ENCODE peak calls at places on chromosomes 16 and 17, in nine cellular contexts. F is H4; W is left ventricle myocardium inferior; H is GM06990; Q is HEK293T; B is CD8-positive, alpha-beta memory T cell; K is stimulated activated CD4-positive, alpha-beta T cell treated with anti-CD3 and anti-CD28 coated beads, Interleukin-1b, Interleukin-23, amount 100 ng/mL, for 1 hour; M is AG08396; D is NB4. N is an unnamed sample.

GRCh38 chr17:36671144-36671543 is 69.8 kb downstream of the MRM1 start:
- DNase-seq in K (no peak), D (no peak), Q (no peak), F (no peak), H (no peak), W (no peak), M (no peak), B (no peak), N (no peak)

GRCh38 chr17:62998665-62999393 is 32.8 kb downstream of the TANC2 start:
- DNase-seq in M (no peak), B (no peak), K (no peak), D (peak), Q (no peak), H (no peak), W (no peak), F (no peak), N (no peak)

GRCh38 chr17:82053556-82054263 is 2.0 kb downstream of the GPS1 start:
- DNase-seq in B (no peak), M (no peak), D (no peak), W (no peak), K (no peak), F (no peak), H (peak), Q (no peak), N (no peak)

GRCh38 chr17:50861822-50862528 is 4.2 kb downstream of the TOB1 start:
- DNase-seq in W (no peak), M (no peak), Q (no peak), K (no peak), F (no peak), H (no peak), B (no peak), D (no peak), N (no peak)

GRCh38 chr16:4850211-4850610 is 2.9 kb downstream of the UBN1 start:
- DNase-seq in H (no peak), W (no peak), K (no peak), B (no peak), M (no peak), F (no peak), D (no peak), Q (no peak), N (no peak)

GRCh38 chr16:57132470-57132869 is 40.1 kb downstream of the CPNE2 start:
- DNase-seq in K (no peak), F (no peak), B (no peak), D (peak), Q (no peak), H (no peak), W (no peak), M (no peak), N (no peak)

GRCh38 chr17:45675012-45675411 is 109.1 kb upstream of the CRHR1 start:
- DNase-seq in H (no peak), Q (no peak), D (peak), M (no peak), K (no peak), W (no peak), F (no peak), B (no peak), N (no peak)

GRCh38 chr16:29912087-29912486 is 11.8 kb downstream of the ASPHD1 start:
- DNase-seq in W (no peak), B (no peak), F (no peak), Q (peak), D (no peak), K (no peak), H (no peak), M (no peak), N (no peak)

GRCh38 chr16:67967183-67967955 is 1.1 kb downstream of the SLC12A4 start:
- DNase-seq in Q (no peak), M (no peak), K (no peak), H (peak), D (no peak), B (no peak), W (no peak), F (no peak), N (no peak)

GRCh38 chr16:30434852-30435251 is 5.0 kb upstream of the DCTPP1 start:
- DNase-seq in Q (no peak), F (no peak), W (no peak), M (no peak), D (no peak), H (no peak), B (no peak), K (no peak), N (no peak)

GRCh38 chr17:82703935-82704865 is 5.7 kb upstream of the RAB40B start:
- DNase-seq in Q (no peak), M (no peak), F (no peak), H (no peak), W (no peak), B (no peak), D (no peak), K (no peak), N (no peak)

GRCh38 chr16:56637814-56638750 is at the start of gene MT1A:
- DNase-seq in D (no peak), F (no peak), Q (no peak), H (no peak), K (no peak), W (peak), B (no peak), M (peak), N (peak)

GRCh38 chr17:28908640-28909098 is 5.8 kb upstream of the DHRS13 start:
- DNase-seq in K (no peak), F (no peak), B (no peak), Q (no peak), W (no peak), D (no peak), H (no peak), M (peak), N (peak)

GRCh38 chr16:86585821-86586611 is 7.7 kb downstream of the FOXL1 start:
- DNase-seq in K (no peak), H (no peak), B (no peak), Q (no peak), F (peak), W (no peak), D (no peak), M (peak), N (no peak)

GRCh38 chr17:74042744-74043486 is 160.6 kb upstream of the RPL38 start:
- DNase-seq in K (no peak), H (no peak), M (peak), W (no peak), Q (peak), F (peak), D (peak), B (no peak), N (peak)

GRCh38 chr17:75864448-75864871 is 9.3 kb upstream of the WBP2 start:
- DNase-seq in B (peak), Q (no peak), H (peak), M (peak), K (no peak), W (peak), F (peak), D (peak), N (peak)

GRCh38 chr17:2924211-2924610 is 128.0 kb downstream of the RAP1GAP2 start:
- DNase-seq in B (no peak), D (no peak), W (no peak), M (no peak), K (no peak), H (no peak), F (no peak), Q (no peak), N (peak)

GRCh38 chr17:76791053-76791980 is 53.4 kb downstream of the MFSD11 start:
- DNase-seq in F (peak), D (peak), H (peak), B (peak), Q (no peak), M (peak), K (no peak), W (no peak), N (peak)

GRCh38 chr16:31301708-31302400 is 42.1 kb downstream of the ITGAM start:
- DNase-seq in M (peak), W (no peak), H (no peak), Q (no peak), D (peak), F (peak), K (no peak), B (no peak), N (peak)

GRCh38 chr17:5467416-5467815 is 1.4 kb downstream of the DHX33 start:
- DNase-seq in K (no peak), Q (no peak), W (no peak), F (no peak), D (no peak), H (no peak), B (no peak), M (no peak), N (no peak)

GRCh38 chr16:57091990-57092785 is at the start of gene CPNE2:
- DNase-seq in D (peak), M (peak), W (peak), B (no peak), K (no peak), F (no peak), Q (peak), H (peak), N (peak)